ENCODE peak calls at places on chromosome 1, in six cellular contexts. P is nephron progenitor cell, R is lower leg skin, E is HFF-Myc, F is RWPE1, C is stomach. Q is an unnamed sample.

GRCh38 chr1:55088413-55088812 is 49.1 kb downstream of the PCSK9 start:
- DNase-seq in F (no peak), C (no peak), R (no peak), P (no peak), E (no peak), Q (no peak)

GRCh38 chr1:153944822-153945117 is 1.7 kb downstream of the DENND4B start:
- DNase-seq in P (no peak), R (no peak), C (no peak), E (no peak), F (no peak), Q (no peak)

GRCh38 chr1:177281901-177282300 is 111.1 kb downstream of the BRINP2 start:
- DNase-seq in R (no peak), F (no peak), E (no peak), C (no peak), P (no peak), Q (no peak)

GRCh38 chr1:237901284-237901870 is 10.7 kb upstream of the ZP4 start:
- DNase-seq in E (no peak), F (peak), P (no peak), R (no peak), C (no peak), Q (no peak)

GRCh38 chr1:43853161-43853921 is 80.3 kb upstream of the ARTN start:
- DNase-seq in E (peak), F (no peak), P (no peak), C (peak), R (peak), Q (no peak)

GRCh38 chr1:170666661-170667060 is 2.7 kb downstream of the PRRX1 start:
- DNase-seq in C (no peak), P (peak), F (no peak), E (no peak), R (no peak), Q (no peak)

GRCh38 chr1:19921310-19921709 is 2.1 kb downstream of the PLA2G2E start:
- DNase-seq in P (no peak), R (no peak), F (no peak), C (no peak), E (no peak), Q (peak)

GRCh38 chr1:115184951-115185331 is 95.6 kb upstream of the TSPAN2 start:
- DNase-seq in P (no peak), F (peak), E (no peak), C (no peak), R (peak), Q (no peak)

GRCh38 chr1:4586611-4587010 is 67.8 kb upstream of the AJAP1 start:
- DNase-seq in E (no peak), C (no peak), F (no peak), P (no peak), R (no peak), Q (no peak)

GRCh38 chr1:14926214-14926613 is 227.3 kb upstream of the TMEM51 start:
- DNase-seq in E (no peak), P (no peak), F (no peak), R (no peak), C (no peak), Q (no peak)

GRCh38 chr1:223824712-223825111 is 21.0 kb downstream of the TP53BP2 start:
- DNase-seq in C (no peak), R (no peak), E (no peak), P (no peak), F (no peak), Q (no peak)

GRCh38 chr1:54745274-54745673 is 19.0 kb downstream of the PARS2 start:
- DNase-seq in F (no peak), E (no peak), C (no peak), R (no peak), P (no peak), Q (no peak)

GRCh38 chr1:223547316-223548114 is 118.0 kb downstream of the CAPN8 start:
- DNase-seq in F (no peak), P (no peak), R (no peak), E (no peak), C (no peak), Q (no peak)

GRCh38 chr1:185156321-185156853 is 366 bp downstream of the TRMT1L start:
- DNase-seq in R (no peak), C (peak), F (no peak), P (no peak), E (no peak), Q (no peak)

GRCh38 chr1:109466100-109466439 is 276 bp upstream of the SYPL2 start:
- DNase-seq in E (no peak), R (no peak), P (no peak), C (no peak), F (no peak), Q (no peak)

GRCh38 chr1:41277371-41277994 is 35.4 kb upstream of the SCMH1 start:
- DNase-seq in P (peak), F (no peak), C (no peak), R (no peak), E (no peak), Q (no peak)

GRCh38 chr1:97384294-97384952 is 536.4 kb downstream of the DPYD start:
- DNase-seq in R (no peak), P (no peak), F (peak), E (no peak), C (no peak), Q (no peak)

GRCh38 chr1:23590058-23590783 is 30.9 kb upstream of the ID3 start:
- DNase-seq in P (no peak), C (no peak), E (no peak), F (no peak), R (no peak), Q (no peak)

GRCh38 chr1:93708734-93709481 is 27.3 kb upstream of the BCAR3 start:
- DNase-seq in E (no peak), R (no peak), F (no peak), P (peak), C (peak), Q (no peak)

GRCh38 chr1:244678687-244679086 is 25.8 kb downstream of the DESI2 start:
- DNase-seq in F (no peak), R (no peak), P (no peak), E (no peak), C (no peak), Q (no peak)

GRCh38 chr1:235533476-235534168 is 29.4 kb upstream of the B3GALNT2 start:
- DNase-seq in E (no peak), C (no peak), F (no peak), P (peak), R (no peak), Q (no peak)

GRCh38 chr1:175602186-175602585 is 141.2 kb downstream of the TNR start:
- DNase-seq in R (no peak), C (no peak), F (no peak), P (no peak), E (no peak), Q (no peak)

GRCh38 chr1:117312453-117313138 is 54.7 kb upstream of the MAN1A2 start:
- DNase-seq in P (no peak), R (no peak), C (no peak), F (peak), E (no peak), Q (peak)

GRCh38 chr1:184771190-184771691 is 16.6 kb upstream of the EDEM3 start:
- DNase-seq in R (no peak), F (no peak), C (peak), E (no peak), P (no peak), Q (no peak)

GRCh38 chr1:61337981-61338848 is 255.9 kb downstream of the NFIA start:
- DNase-seq in C (peak), F (peak), R (peak), P (peak), E (peak), Q (peak)
- TF ChIP-seq CTCF in C (peak), F (peak), R (no peak), P (peak), E (peak), Q (peak)

DNA sequence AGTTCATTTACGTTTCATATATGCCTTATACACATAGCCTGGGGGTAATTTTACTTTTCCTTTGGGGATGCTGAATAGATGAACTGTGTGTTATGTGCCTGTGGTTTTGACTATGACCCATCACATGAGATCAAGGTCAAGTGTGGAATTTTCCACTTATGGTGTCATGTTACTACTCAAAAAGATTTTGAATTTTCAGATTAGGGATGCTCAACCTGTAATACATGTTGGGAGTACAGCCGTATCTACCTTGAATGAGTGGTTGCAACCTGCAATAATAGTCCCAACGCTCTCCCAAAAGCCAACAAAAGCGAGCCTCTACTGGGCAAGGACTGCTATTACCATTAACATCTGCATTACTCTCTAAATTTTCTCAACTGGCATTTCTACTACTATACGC is 68.5 kb upstream of the SDC3 start:
- DNase-seq in C (no peak), R (no peak), E (no peak), F (no peak), P (no peak), Q (no peak)
- TF ChIP-seq CTCF in C (no peak), R (no peak), E (peak), F (no peak), P (no peak), Q (no peak)

GRCh38 chr1:26160527-26161407 is 1.9 kb downstream of the FAM110D start:
- DNase-seq in P (no peak), R (no peak), E (no peak), F (no peak), C (no peak), Q (peak)

GRCh38 chr1:26162220-26162703 is 3.4 kb downstream of the FAM110D start:
- DNase-seq in E (no peak), F (no peak), C (no peak), P (no peak), R (no peak), Q (no peak)

GRCh38 chr1:26163684-26164035 is 4.8 kb downstream of the FAM110D start:
- DNase-seq in C (no peak), F (no peak), P (no peak), R (no peak), E (no peak), Q (no peak)

GRCh38 chr1:26159113-26160039 is 497 bp downstream of the FAM110D start:
- DNase-seq in C (no peak), P (peak), E (no peak), R (no peak), F (no peak), Q (no peak)

DNA sequence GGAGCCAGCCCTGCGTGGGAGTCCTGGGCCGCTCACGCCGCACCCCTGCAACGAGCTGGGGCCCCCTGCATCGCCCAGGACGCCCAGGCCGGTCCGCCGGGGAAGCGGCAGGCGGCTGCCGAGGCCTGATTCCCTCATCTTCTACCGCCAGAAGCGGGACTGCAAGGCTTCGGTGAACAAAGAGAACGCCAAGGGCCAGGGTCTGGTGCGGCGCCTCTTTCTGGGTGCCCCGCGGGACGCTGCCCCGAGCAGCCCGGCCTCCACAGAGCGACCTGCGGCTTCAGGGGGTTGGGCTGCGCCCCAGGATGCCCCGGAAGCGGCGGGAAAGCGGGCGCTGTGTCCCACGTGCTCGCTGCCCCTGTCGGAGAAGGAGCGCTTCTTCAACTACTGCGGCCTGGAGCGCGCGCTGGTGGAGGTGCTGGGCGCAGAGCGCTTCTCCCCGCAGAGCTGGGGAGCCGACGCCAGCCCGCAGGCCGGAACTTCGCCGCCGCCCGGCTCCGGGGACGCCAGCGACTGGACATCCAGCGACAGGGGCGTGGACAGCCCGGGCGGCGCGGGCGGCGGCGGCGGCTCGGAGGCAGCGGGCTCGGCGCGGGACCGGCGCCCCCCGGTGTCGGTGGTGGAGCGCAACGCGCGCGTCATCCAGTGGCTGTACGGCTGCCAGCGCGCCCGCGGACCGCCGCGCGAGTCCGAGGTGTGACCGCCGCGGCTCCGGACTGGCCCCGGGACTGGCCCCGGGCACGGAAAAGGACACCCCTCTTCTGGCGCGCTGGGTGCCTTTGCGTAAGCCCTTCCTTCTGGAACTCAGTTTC is 2.7 kb downstream of the FAM110D start:
- DNase-seq in F (peak), E (no peak), P (peak), C (peak), R (no peak), Q (no peak)
- TF ChIP-seq CTCF in F (peak), E (no peak), P (no peak), C (no peak), R (no peak), Q (peak)

DNA sequence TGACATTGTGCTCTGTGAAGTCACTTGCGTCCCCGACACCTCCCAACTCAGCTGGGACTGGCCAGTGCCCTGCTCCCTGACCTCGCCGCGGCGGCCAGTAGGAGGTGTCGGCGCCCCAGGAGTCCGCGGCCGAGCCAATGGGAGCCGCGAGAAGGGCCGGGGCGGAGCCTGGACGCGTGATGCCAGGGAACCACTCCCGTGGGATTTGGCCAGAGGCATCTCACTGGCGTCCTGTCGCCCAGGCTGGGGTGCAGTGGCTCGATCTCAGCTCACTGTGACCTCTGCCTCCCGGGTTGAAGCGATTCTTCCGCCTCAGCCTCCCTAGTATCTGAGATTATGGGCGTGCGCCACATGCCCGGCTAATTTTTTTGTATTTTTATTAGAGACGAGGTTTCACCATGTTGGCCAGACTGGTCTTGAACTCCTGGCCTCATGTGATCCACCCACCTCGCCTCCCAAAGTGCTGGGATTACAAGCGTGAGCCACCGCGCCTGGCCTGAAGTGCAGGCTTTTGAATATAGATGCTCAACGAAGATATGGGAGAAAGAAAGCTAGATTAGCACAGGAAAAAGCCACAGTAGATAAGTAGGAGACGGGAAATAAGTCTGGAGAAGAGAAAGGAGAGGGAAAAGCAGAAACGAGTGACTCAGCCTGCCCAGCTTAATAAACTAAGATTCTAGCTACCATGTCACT is 38.0 kb downstream of the ZBTB8OS start:
- DNase-seq in F (peak), R (peak), C (peak), P (peak), E (peak), Q (peak)
- TF ChIP-seq CTCF in F (peak), R (no peak), C (no peak), P (no peak), E (peak), Q (no peak)

GRCh38 chr1:110780600-110781484 is 92.1 kb upstream of the CD53 start:
- DNase-seq in C (peak), F (peak), P (peak), R (peak), E (peak), Q (peak)
- TF ChIP-seq CTCF in C (peak), F (peak), P (peak), R (no peak), E (peak), Q (peak)

DNA sequence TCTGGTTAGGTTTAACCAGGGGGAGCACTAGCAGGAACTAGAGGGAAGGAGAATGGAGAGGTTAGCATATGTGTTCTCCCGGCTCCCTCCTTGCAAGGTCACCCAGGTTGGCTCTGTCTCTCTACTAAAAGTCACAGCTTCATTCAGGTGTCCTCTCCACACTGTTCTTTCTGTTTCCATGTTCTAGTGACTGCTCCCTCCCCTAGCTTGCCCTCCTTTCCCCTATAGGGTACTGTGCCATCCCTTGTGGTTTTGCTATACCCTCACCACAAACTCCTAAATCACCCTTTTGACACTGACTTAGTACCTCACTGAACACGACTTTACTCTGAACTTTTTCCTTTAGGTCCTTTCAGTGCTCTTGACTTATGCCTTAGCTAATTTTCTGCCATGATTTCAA is 389.3 kb downstream of the ST6GALNAC3 start:
- DNase-seq in R (no peak), C (no peak), F (no peak), P (no peak), E (no peak), Q (no peak)
- TF ChIP-seq CTCF in R (no peak), C (no peak), F (no peak), P (no peak), E (no peak), Q (no peak)

DNA sequence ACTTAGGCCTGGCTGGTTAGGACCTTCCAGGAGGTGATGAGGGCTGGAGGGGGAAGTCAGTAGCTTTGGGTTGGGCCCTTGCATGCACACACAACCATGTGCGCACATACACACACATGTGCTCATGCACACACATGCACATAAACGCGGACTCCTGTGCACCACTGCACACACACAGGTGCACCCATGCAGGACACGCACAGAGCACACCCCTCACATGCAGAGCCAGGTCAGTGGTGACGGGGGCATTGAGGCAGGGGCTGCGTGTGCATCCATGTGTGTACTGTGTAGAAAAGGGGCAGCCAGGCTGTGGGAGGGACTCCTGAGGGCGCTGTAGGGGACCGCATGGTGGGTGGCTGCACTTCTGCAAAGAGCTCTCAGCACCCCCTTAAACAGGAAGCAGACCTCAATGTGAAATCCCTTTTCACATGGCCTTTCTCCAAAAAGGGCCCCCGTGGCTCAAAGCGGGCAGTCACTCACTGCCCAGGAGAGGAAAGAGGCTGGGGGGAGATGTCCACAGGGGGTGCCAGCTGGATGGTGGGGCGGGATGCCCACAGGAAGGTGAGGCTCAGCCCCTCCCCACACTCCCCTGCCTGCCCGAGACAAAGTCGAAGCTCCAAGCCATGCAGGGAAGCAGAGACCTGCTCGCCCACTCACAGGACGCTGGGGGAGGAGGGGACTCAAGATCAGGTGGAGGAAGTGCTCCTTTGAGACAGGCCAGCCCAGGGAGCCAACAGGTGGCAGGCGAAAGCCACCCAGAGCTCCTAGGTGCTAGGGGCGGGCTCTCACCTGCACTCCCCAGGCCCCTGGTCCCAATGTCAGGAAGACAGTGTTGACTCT is 95.2 kb downstream of the ITPKB start:
- DNase-seq in P (no peak), C (no peak), R (no peak), F (no peak), E (no peak), Q (no peak)
- TF ChIP-seq CTCF in P (no peak), C (no peak), R (no peak), F (no peak), E (no peak), Q (no peak)

GRCh38 chr1:209534496-209535250 is 48.8 kb upstream of the CAMK1G start:
- DNase-seq in E (no peak), F (no peak), C (no peak), R (no peak), P (no peak), Q (no peak)
- TF ChIP-seq CTCF in E (no peak), F (no peak), C (no peak), R (no peak), P (no peak), Q (no peak)

DNA sequence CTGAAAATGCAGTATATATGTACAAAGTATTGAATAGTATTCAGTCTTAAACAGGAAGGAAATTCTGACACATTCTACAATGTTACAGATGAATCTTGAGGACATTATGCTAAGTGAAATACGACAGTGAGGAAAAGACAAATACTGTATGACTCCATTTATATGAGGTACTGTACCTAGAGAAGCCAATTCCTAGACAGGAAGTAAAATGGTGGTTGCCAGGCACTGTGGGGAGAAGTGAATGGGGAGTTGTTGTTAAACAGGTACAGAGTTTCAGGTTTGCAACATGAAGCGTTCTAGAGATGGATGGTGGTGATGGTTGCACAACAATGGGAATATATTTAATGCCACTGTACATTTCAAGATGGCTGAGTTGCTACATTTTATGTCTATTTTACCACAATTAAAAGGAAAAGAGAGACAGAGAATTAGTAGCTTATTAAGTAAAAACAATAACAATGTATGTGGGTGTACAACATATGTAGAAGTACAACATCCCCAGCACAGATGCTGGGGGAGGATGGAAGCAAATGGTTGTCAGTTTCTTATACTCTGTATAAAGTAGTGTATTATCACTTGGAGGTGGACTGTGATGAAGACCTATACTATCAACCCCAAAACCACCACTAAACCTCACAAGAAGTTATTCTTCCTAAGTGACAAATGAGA is 3.9 kb upstream of the RAB4A start:
- DNase-seq in R (no peak), E (no peak), P (no peak), F (no peak), C (no peak), Q (no peak)
- TF ChIP-seq CTCF in R (no peak), E (no peak), P (no peak), F (no peak), C (no peak), Q (no peak)

GRCh38 chr1:168086438-168086837 is 50.3 kb downstream of the GPR161 start:
- DNase-seq in C (no peak), F (no peak), R (no peak), P (no peak), E (no peak), Q (no peak)
- TF ChIP-seq CTCF in C (no peak), F (no peak), R (no peak), P (no peak), E (peak), Q (no peak)